ENCODE peak calls at places on chromosomes 12 and 14, in ten cellular contexts. J is esophagus muscularis mucosa; Z is CD8-positive, alpha-beta T cell; P is AG04450; I is astrocyte of the spinal cord; Y is body of pancreas; M is fibroblast of the aortic adventitia; O is AG09309; D is A549; C is foreskin fibroblast. A is an unnamed sample.

GRCh38 chr12:29396774-29397173 is 15.8 kb upstream of the ERGIC2 start:
- DNase-seq in J (no peak), Z (no peak), P (no peak), I (no peak), Y (no peak), M (peak), O (no peak), D (no peak), C (no peak), A (peak)

GRCh38 chr12:3646561-3647241 is 106.2 kb downstream of the CRACR2A start:
- DNase-seq in J (no peak), Z (no peak), P (no peak), I (no peak), Y (peak), M (no peak), O (no peak), D (no peak), C (no peak), A (no peak)

GRCh38 chr14:72828604-72829003 is 65.3 kb downstream of the DPF3 start:
- DNase-seq in J (no peak), Z (no peak), P (no peak), I (no peak), Y (no peak), M (peak), O (no peak), D (no peak), C (no peak), A (no peak)

GRCh38 chr12:591167-591570 is 72.1 kb downstream of the NINJ2 start:
- DNase-seq in J (no peak), Z (no peak), P (no peak), I (no peak), Y (no peak), M (no peak), O (no peak), D (no peak), C (no peak), A (no peak)

GRCh38 chr12:85874064-85874463 is at the start of gene NTS:
- DNase-seq in J (no peak), Z (no peak), P (no peak), I (no peak), Y (no peak), M (no peak), O (no peak), D (no peak), C (no peak), A (no peak)

GRCh38 chr14:85528882-85529585 is 910 bp upstream of the FLRT2 start:
- DNase-seq in J (no peak), Z (no peak), P (no peak), I (peak), Y (no peak), M (peak), O (no peak), D (no peak), C (peak), A (no peak)

GRCh38 chr12:53676715-53677611 is 1.1 kb upstream of the ATP5MC2 start:
- DNase-seq in J (no peak), Z (no peak), P (no peak), I (peak), Y (peak), M (peak), O (no peak), D (no peak), C (peak), A (no peak)

GRCh38 chr12:104352106-104352713 is 48.7 kb downstream of the EID3 start:
- DNase-seq in J (no peak), Z (no peak), P (no peak), I (no peak), Y (no peak), M (peak), O (no peak), D (no peak), C (no peak), A (no peak)

GRCh38 chr14:35867280-35867629 is 41.1 kb downstream of the BRMS1L start:
- DNase-seq in J (no peak), Z (no peak), P (no peak), I (no peak), Y (no peak), M (no peak), O (no peak), D (no peak), C (no peak), A (no peak)

GRCh38 chr14:73783107-73783727 is 68.4 kb upstream of the PTGR2 start:
- DNase-seq in J (no peak), Z (no peak), P (no peak), I (peak), Y (no peak), M (no peak), O (no peak), D (no peak), C (no peak), A (no peak)

GRCh38 chr12:65875635-65876034 is 51.4 kb downstream of the HMGA2 start:
- DNase-seq in J (no peak), Z (no peak), P (no peak), I (peak), Y (no peak), M (peak), O (no peak), D (no peak), C (no peak), A (no peak)

GRCh38 chr12:6272300-6273208 is 37.9 kb upstream of the PLEKHG6 start:
- DNase-seq in J (no peak), Z (no peak), P (no peak), I (no peak), Y (no peak), M (no peak), O (no peak), D (no peak), C (no peak), A (no peak)

GRCh38 chr14:90060312-90060964 is 1.4 kb upstream of the KCNK13 start:
- DNase-seq in J (no peak), Z (no peak), P (no peak), I (peak), Y (peak), M (peak), O (no peak), D (peak), C (peak), A (no peak)

GRCh38 chr14:93994919-93995682 is 2.0 kb upstream of the CCDC197 start:
- DNase-seq in J (no peak), Z (no peak), P (peak), I (peak), Y (peak), M (peak), O (peak), D (peak), C (peak), A (peak)

GRCh38 chr14:56309198-56309597 is 191.0 kb downstream of the PELI2 start:
- DNase-seq in J (no peak), Z (no peak), P (no peak), I (no peak), Y (no peak), M (no peak), O (no peak), D (no peak), C (no peak), A (no peak)

GRCh38 chr14:102481791-102482238 is 27.8 kb downstream of the ANKRD9 start:
- DNase-seq in J (no peak), Z (no peak), P (no peak), I (no peak), Y (no peak), M (no peak), O (no peak), D (peak), C (no peak), A (no peak)

GRCh38 chr14:95291859-95292542 is 27.7 kb downstream of the CLMN start:
- DNase-seq in J (no peak), Z (no peak), P (no peak), I (peak), Y (peak), M (peak), O (no peak), D (no peak), C (peak), A (no peak)

GRCh38 chr14:81170829-81171195 is 49.9 kb downstream of the GTF2A1 start:
- DNase-seq in J (no peak), Z (no peak), P (no peak), I (no peak), Y (no peak), M (no peak), O (no peak), D (no peak), C (no peak), A (no peak)

GRCh38 chr12:64092507-64092906 is 129.6 kb downstream of the KICS2 start:
- DNase-seq in J (no peak), Z (no peak), P (no peak), I (no peak), Y (no peak), M (no peak), O (no peak), D (no peak), C (no peak), A (no peak)

DNA sequence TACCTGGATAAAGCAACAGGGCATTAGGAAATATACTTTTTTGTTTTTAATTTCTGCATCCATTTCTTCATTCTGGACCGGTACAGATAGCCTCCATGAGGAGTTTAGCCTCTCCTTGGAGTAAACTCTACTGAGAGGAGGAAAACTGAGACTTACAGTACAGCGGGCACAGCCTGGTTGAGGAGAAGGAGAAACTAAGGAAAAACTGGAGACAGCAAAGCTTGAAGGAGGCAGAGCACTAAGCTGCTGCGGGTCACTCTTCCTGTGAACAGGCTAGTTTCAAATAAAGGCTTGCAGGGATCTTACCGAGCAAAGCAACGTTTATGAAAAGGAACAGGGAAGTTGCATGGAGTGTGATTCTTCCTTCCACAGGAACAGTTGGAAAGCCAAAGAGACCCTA is 362 bp upstream of the SSTR1 start:
- DNase-seq in J (no peak), Z (no peak), P (no peak), I (no peak), Y (no peak), M (no peak), O (no peak), D (no peak), C (no peak), A (no peak)
- H3K4me3 ChIP-seq in J (peak), Z (no peak), P (no peak), I (no peak), Y (no peak), M (no peak), O (peak), D (no peak), C (peak), A (peak)

GRCh38 chr14:57871487-57872080 is 5.7 kb upstream of the SLC35F4 start:
- DNase-seq in J (no peak), Z (no peak), P (peak), I (peak), Y (peak), M (peak), O (peak), D (peak), C (peak), A (no peak)
- TF ChIP-seq CTCF in J (peak), Z (no peak), P (peak), I (peak), Y (peak), M (peak), O (peak), D (peak), C (peak), A (peak)

GRCh38 chr12:109716092-109716479 is 2.5 kb downstream of the FAM222A start:
- DNase-seq in J (no peak), Z (no peak), P (no peak), I (no peak), Y (no peak), M (no peak), O (no peak), D (no peak), C (no peak), A (no peak)
- H3K4me3 ChIP-seq in J (no peak), Z (no peak), P (no peak), I (no peak), Y (no peak), M (no peak), O (no peak), D (no peak), C (no peak), A (no peak)

DNA sequence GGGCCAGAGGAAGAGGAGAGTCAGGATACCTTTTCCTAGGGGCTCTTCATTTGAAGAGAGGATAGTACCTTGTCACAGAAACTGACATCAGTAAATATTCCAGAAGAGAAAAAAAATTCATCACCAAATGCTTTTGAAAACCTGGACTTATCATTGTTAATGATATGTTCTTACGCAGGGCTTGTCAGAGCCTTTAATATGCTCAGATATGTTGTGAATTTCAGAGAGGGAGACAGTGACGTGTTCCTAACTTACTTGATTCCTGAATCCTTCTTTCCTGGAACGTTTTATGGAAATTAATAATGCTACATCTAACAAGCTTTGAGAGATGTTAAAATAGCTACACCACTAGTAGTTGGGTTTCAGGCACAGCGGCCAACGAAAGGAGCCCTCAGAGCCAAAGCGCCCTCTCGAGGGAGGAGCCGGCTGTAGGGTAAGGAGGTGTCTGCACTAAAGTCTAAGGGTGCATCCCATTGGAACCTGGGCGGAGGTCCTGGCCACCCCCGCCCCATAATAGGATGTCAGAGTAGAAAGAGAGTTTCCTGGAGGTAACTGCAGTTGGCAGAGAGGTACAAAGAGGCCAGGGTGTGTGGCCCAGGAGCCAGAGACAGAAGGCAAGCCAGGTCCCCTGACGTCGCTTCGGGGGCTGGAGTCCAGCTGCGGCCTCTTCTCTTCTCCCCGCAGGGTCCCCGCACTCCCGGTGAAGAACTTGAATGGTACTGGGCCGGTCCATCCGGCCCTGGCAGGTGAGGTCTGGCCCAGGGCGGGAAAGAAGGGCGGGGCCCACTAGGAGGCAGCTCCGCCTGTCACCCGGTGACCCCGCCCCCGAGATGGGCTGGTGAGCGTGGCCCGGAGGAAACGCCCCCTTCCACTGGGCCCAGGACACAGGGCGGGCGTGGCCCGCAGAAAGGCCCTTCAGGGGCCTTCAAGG is 36.2 kb downstream of the DTX1 start:
- DNase-seq in J (no peak), Z (no peak), P (no peak), I (no peak), Y (no peak), M (peak), O (no peak), D (peak), C (no peak), A (no peak)
- TF ChIP-seq CTCF in J (no peak), Z (no peak), P (no peak), I (no peak), Y (no peak), M (peak), O (peak), D (peak), C (no peak), A (no peak)

DNA sequence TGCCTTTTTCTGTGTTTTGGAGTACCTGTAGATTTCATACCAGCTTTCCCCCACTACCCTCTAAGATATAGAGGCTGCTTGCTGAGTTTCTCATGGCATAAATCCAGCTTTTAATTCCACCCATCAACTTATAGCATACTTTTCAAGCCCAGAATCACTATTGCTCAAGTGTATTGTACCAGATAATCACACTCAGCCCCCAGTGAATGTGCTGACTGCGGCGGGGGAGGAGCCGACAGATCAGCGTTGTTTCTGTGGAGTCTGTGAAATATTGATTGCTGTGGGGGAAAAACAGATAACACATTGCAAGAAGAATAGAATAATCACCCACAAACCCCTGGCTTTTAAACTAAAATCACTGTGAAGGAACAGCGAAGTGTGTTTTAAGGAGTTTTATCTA is 296.1 kb downstream of the TMEM132D start:
- DNase-seq in J (no peak), Z (no peak), P (no peak), I (peak), Y (no peak), M (no peak), O (no peak), D (no peak), C (no peak), A (no peak)
- H3K4me3 ChIP-seq in J (no peak), Z (no peak), P (no peak), I (no peak), Y (no peak), M (no peak), O (no peak), D (no peak), C (no peak), A (no peak)

DNA sequence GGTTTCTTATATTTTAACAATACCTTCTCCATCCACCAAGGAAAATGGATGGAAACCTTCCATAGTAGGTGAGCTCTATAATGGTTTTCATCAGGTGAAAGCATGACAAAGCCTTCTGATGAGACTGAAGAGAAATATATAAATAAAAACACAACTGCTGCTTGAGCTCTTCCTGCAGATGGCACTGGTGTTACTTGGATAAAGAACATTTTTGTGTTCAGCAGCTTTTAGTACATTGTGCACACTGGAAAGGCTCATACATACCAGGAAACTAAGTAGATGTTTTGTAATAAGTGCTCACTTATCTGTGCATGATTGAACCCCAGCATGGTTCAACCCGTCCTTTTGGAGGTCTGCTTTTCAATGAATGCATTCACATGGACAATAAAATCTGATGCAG is 357.3 kb upstream of the MIS18BP1 start:
- DNase-seq in J (no peak), Z (no peak), P (no peak), I (peak), Y (no peak), M (no peak), O (no peak), D (no peak), C (no peak), A (no peak)
- TF ChIP-seq CTCF in J (peak), Z (no peak), P (no peak), I (peak), Y (no peak), M (no peak), O (no peak), D (no peak), C (no peak), A (no peak)